ENCODE peak calls at places on chromosomes 6 and 20, in five cellular contexts. One of them, this sample, is unnamed.

GRCh38 chr6:33735201-33735600 is 11.5 kb downstream of the IP6K3 start:
- DNase-seq in cerebellum: no peak
- DNase-seq in AG10803: no peak
- DNase-seq in stromal cell of bone marrow: no peak
- DNase-seq in NCI-H1436 treated with DMSO at 0.1 percent for 48 hours: no peak
- DNase-seq in this sample: no peak

GRCh38 chr6:37698264-37699137 is 818 bp upstream of the MDGA1 start:
- DNase-seq in cerebellum: peak
- DNase-seq in AG10803: peak
- DNase-seq in stromal cell of bone marrow: no peak
- DNase-seq in NCI-H1436 treated with DMSO at 0.1 percent for 48 hours: no peak
- DNase-seq in this sample: peak

GRCh38 chr6:169250660-169251059 is 3.0 kb downstream of the THBS2 start:
- DNase-seq in cerebellum: no peak
- DNase-seq in AG10803: peak
- DNase-seq in stromal cell of bone marrow: peak
- DNase-seq in NCI-H1436 treated with DMSO at 0.1 percent for 48 hours: no peak
- DNase-seq in this sample: peak

GRCh38 chr6:31529329-31530150 is 778 bp downstream of the MCCD1 start:
- DNase-seq in cerebellum: no peak
- DNase-seq in AG10803: no peak
- DNase-seq in stromal cell of bone marrow: no peak
- DNase-seq in NCI-H1436 treated with DMSO at 0.1 percent for 48 hours: no peak
- DNase-seq in this sample: no peak

GRCh38 chr20:50289581-50289980 is 99.0 kb downstream of the CEBPB start:
- DNase-seq in cerebellum: no peak
- DNase-seq in AG10803: no peak
- DNase-seq in stromal cell of bone marrow: no peak
- DNase-seq in NCI-H1436 treated with DMSO at 0.1 percent for 48 hours: no peak
- DNase-seq in this sample: no peak

GRCh38 chr20:63387917-63388316 is 26.8 kb upstream of the CHRNA4 start:
- DNase-seq in cerebellum: no peak
- DNase-seq in AG10803: no peak
- DNase-seq in stromal cell of bone marrow: no peak
- DNase-seq in NCI-H1436 treated with DMSO at 0.1 percent for 48 hours: no peak
- DNase-seq in this sample: no peak

GRCh38 chr20:19943021-19943659 is 74.0 kb upstream of the NAA20 start:
- DNase-seq in cerebellum: no peak
- DNase-seq in AG10803: no peak
- DNase-seq in stromal cell of bone marrow: no peak
- DNase-seq in NCI-H1436 treated with DMSO at 0.1 percent for 48 hours: no peak
- DNase-seq in this sample: no peak

GRCh38 chr6:24872769-24873168 is 63.0 kb downstream of the RIPOR2 start:
- DNase-seq in cerebellum: no peak
- DNase-seq in AG10803: no peak
- DNase-seq in stromal cell of bone marrow: no peak
- DNase-seq in NCI-H1436 treated with DMSO at 0.1 percent for 48 hours: no peak
- DNase-seq in this sample: peak

GRCh38 chr6:111583986-111584385 is 21.7 kb downstream of the TRAF3IP2 start:
- DNase-seq in cerebellum: no peak
- DNase-seq in AG10803: no peak
- DNase-seq in stromal cell of bone marrow: no peak
- DNase-seq in NCI-H1436 treated with DMSO at 0.1 percent for 48 hours: no peak
- DNase-seq in this sample: no peak

GRCh38 chr6:89430563-89430962 is 2.4 kb upstream of the ANKRD6 start:
- DNase-seq in cerebellum: no peak
- DNase-seq in AG10803: no peak
- DNase-seq in stromal cell of bone marrow: no peak
- DNase-seq in NCI-H1436 treated with DMSO at 0.1 percent for 48 hours: no peak
- DNase-seq in this sample: no peak

GRCh38 chr6:3109755-3110154 is 8.8 kb upstream of the BPHL start:
- DNase-seq in cerebellum: no peak
- DNase-seq in AG10803: no peak
- DNase-seq in stromal cell of bone marrow: no peak
- DNase-seq in NCI-H1436 treated with DMSO at 0.1 percent for 48 hours: no peak
- DNase-seq in this sample: no peak

GRCh38 chr6:140921366-140922226 is 1211.1 kb upstream of the GJE1 start:
- DNase-seq in cerebellum: no peak
- DNase-seq in AG10803: peak
- DNase-seq in stromal cell of bone marrow: peak
- DNase-seq in NCI-H1436 treated with DMSO at 0.1 percent for 48 hours: no peak
- DNase-seq in this sample: peak

GRCh38 chr6:166419268-166419667 is 36.5 kb upstream of the MPC1 start:
- DNase-seq in cerebellum: no peak
- DNase-seq in AG10803: peak
- DNase-seq in stromal cell of bone marrow: no peak
- DNase-seq in NCI-H1436 treated with DMSO at 0.1 percent for 48 hours: no peak
- DNase-seq in this sample: peak

GRCh38 chr20:44714701-44715494 is at the start of gene CCN5:
- DNase-seq in cerebellum: peak
- DNase-seq in AG10803: peak
- DNase-seq in stromal cell of bone marrow: peak
- DNase-seq in NCI-H1436 treated with DMSO at 0.1 percent for 48 hours: no peak
- DNase-seq in this sample: peak

GRCh38 chr6:138517635-138518034 is 18.3 kb upstream of the NHSL1 start:
- DNase-seq in cerebellum: peak
- DNase-seq in AG10803: peak
- DNase-seq in stromal cell of bone marrow: no peak
- DNase-seq in NCI-H1436 treated with DMSO at 0.1 percent for 48 hours: no peak
- DNase-seq in this sample: peak

GRCh38 chr20:4444404-4444803 is 277.3 kb upstream of the PRND start:
- DNase-seq in cerebellum: no peak
- DNase-seq in AG10803: peak
- DNase-seq in stromal cell of bone marrow: peak
- DNase-seq in NCI-H1436 treated with DMSO at 0.1 percent for 48 hours: no peak
- DNase-seq in this sample: no peak

GRCh38 chr6:20688710-20689500 is 154.6 kb downstream of the CDKAL1 start:
- DNase-seq in cerebellum: no peak
- DNase-seq in AG10803: no peak
- DNase-seq in stromal cell of bone marrow: no peak
- DNase-seq in NCI-H1436 treated with DMSO at 0.1 percent for 48 hours: no peak
- DNase-seq in this sample: peak

GRCh38 chr20:59752704-59753460 is 148.5 kb downstream of the PHACTR3 start:
- DNase-seq in cerebellum: peak
- DNase-seq in AG10803: peak
- DNase-seq in stromal cell of bone marrow: no peak
- DNase-seq in NCI-H1436 treated with DMSO at 0.1 percent for 48 hours: no peak
- DNase-seq in this sample: no peak

GRCh38 chr20:49579874-49580817 is 12.2 kb upstream of the PTGIS start:
- DNase-seq in cerebellum: no peak
- DNase-seq in AG10803: peak
- DNase-seq in stromal cell of bone marrow: peak
- DNase-seq in NCI-H1436 treated with DMSO at 0.1 percent for 48 hours: no peak
- DNase-seq in this sample: peak

GRCh38 chr6:106894978-106895702 is 79.4 kb downstream of the CD24 start:
- DNase-seq in cerebellum: no peak
- DNase-seq in AG10803: peak
- DNase-seq in stromal cell of bone marrow: no peak
- DNase-seq in NCI-H1436 treated with DMSO at 0.1 percent for 48 hours: no peak
- DNase-seq in this sample: peak

GRCh38 chr6:138157986-138158638 is 3.6 kb upstream of the ARFGEF3 start:
- DNase-seq in cerebellum: peak
- DNase-seq in AG10803: no peak
- DNase-seq in stromal cell of bone marrow: peak
- DNase-seq in NCI-H1436 treated with DMSO at 0.1 percent for 48 hours: no peak
- DNase-seq in this sample: peak

GRCh38 chr6:84779380-84779779 is 15.0 kb upstream of the TBX18 start:
- DNase-seq in cerebellum: no peak
- DNase-seq in AG10803: no peak
- DNase-seq in stromal cell of bone marrow: no peak
- DNase-seq in NCI-H1436 treated with DMSO at 0.1 percent for 48 hours: no peak
- DNase-seq in this sample: no peak

GRCh38 chr20:1569417-1569861 is 11.9 kb upstream of the SIRPD start:
- DNase-seq in cerebellum: no peak
- DNase-seq in AG10803: peak
- DNase-seq in stromal cell of bone marrow: peak
- DNase-seq in NCI-H1436 treated with DMSO at 0.1 percent for 48 hours: no peak
- DNase-seq in this sample: peak

GRCh38 chr20:1323256-1323655 is 5.7 kb downstream of the SDCBP2 start:
- DNase-seq in cerebellum: no peak
- DNase-seq in AG10803: peak
- DNase-seq in stromal cell of bone marrow: no peak
- DNase-seq in NCI-H1436 treated with DMSO at 0.1 percent for 48 hours: no peak
- DNase-seq in this sample: peak

GRCh38 chr6:33740204-33740608 is 6.5 kb downstream of the IP6K3 start:
- DNase-seq in cerebellum: peak
- DNase-seq in AG10803: peak
- DNase-seq in stromal cell of bone marrow: no peak
- DNase-seq in NCI-H1436 treated with DMSO at 0.1 percent for 48 hours: no peak
- DNase-seq in this sample: no peak

GRCh38 chr20:63941282-63942060 is 14.7 kb downstream of the UCKL1 start:
- DNase-seq in cerebellum: no peak
- DNase-seq in AG10803: no peak
- DNase-seq in stromal cell of bone marrow: no peak
- DNase-seq in NCI-H1436 treated with DMSO at 0.1 percent for 48 hours: no peak
- DNase-seq in this sample: no peak

GRCh38 chr20:45950330-45950646 is 15.8 kb downstream of the PCIF1 start:
- DNase-seq in cerebellum: no peak
- DNase-seq in AG10803: no peak
- DNase-seq in stromal cell of bone marrow: no peak
- DNase-seq in NCI-H1436 treated with DMSO at 0.1 percent for 48 hours: no peak
- DNase-seq in this sample: no peak

GRCh38 chr20:57555457-57556184 is 5.3 kb upstream of the PCK1 start:
- DNase-seq in cerebellum: no peak
- DNase-seq in AG10803: no peak
- DNase-seq in stromal cell of bone marrow: no peak
- DNase-seq in NCI-H1436 treated with DMSO at 0.1 percent for 48 hours: no peak
- DNase-seq in this sample: peak

GRCh38 chr6:143592335-143592734 is 80.8 kb upstream of the FUCA2 start:
- DNase-seq in cerebellum: no peak
- DNase-seq in AG10803: no peak
- DNase-seq in stromal cell of bone marrow: no peak
- DNase-seq in NCI-H1436 treated with DMSO at 0.1 percent for 48 hours: no peak
- DNase-seq in this sample: no peak

GRCh38 chr6:118410001-118410400 is 138.1 kb upstream of the PLN start:
- DNase-seq in cerebellum: no peak
- DNase-seq in AG10803: no peak
- DNase-seq in stromal cell of bone marrow: no peak
- DNase-seq in NCI-H1436 treated with DMSO at 0.1 percent for 48 hours: no peak
- DNase-seq in this sample: peak

GRCh38 chr6:101208152-101208551 is 185.4 kb upstream of the GRIK2 start:
- DNase-seq in cerebellum: no peak
- DNase-seq in AG10803: no peak
- DNase-seq in stromal cell of bone marrow: no peak
- DNase-seq in NCI-H1436 treated with DMSO at 0.1 percent for 48 hours: no peak
- DNase-seq in this sample: no peak